ENCODE peak calls at places on chromosomes 12 and 14, in eight cellular contexts. K is cardiac fibroblast, G is mammary epithelial cell, M is BJ, N is kidney epithelial cell, Y is RWPE1, C is lung, U is AG04449. V is an unnamed sample.

GRCh38 chr12:73973486-73973885 is 564.1 kb upstream of the ATXN7L3B start:
- DNase-seq in K (no peak), G (no peak), M (no peak), N (no peak), Y (no peak), C (no peak), U (no peak), V (no peak)

GRCh38 chr14:57487771-57488170 is 5.9 kb downstream of the CCDC198 start:
- DNase-seq in K (no peak), G (no peak), M (no peak), N (no peak), Y (no peak), C (no peak), U (no peak), V (no peak)

GRCh38 chr14:83355609-83356008 is 1822.0 kb upstream of the SEL1L start:
- DNase-seq in K (no peak), G (no peak), M (no peak), N (no peak), Y (no peak), C (no peak), U (no peak), V (no peak)

GRCh38 chr12:116538076-116538591 is 21.0 kb upstream of the MAP1LC3B2 start:
- DNase-seq in K (no peak), G (no peak), M (no peak), N (no peak), Y (no peak), C (no peak), U (no peak), V (no peak)

GRCh38 chr12:127619869-127620769 is 646.9 kb upstream of the TMEM132C start:
- DNase-seq in K (no peak), G (no peak), M (no peak), N (no peak), Y (no peak), C (no peak), U (no peak), V (no peak)

GRCh38 chr12:115351513-115352077 is 667.6 kb upstream of the TBX3 start:
- DNase-seq in K (peak), G (peak), M (no peak), N (no peak), Y (no peak), C (no peak), U (no peak), V (peak)

GRCh38 chr12:91331371-91331770 is 148.8 kb upstream of the DCN start:
- DNase-seq in K (no peak), G (no peak), M (no peak), N (no peak), Y (no peak), C (no peak), U (no peak), V (no peak)

GRCh38 chr12:8665729-8666128 is 3.1 kb upstream of the MFAP5 start:
- DNase-seq in K (no peak), G (no peak), M (peak), N (no peak), Y (no peak), C (no peak), U (no peak), V (peak)

GRCh38 chr14:91595736-91596135 is 85.6 kb upstream of the PPP4R3A start:
- DNase-seq in K (no peak), G (no peak), M (no peak), N (no peak), Y (no peak), C (no peak), U (no peak), V (no peak)

GRCh38 chr12:107884769-107885694 is 110.5 kb downstream of the ASCL4 start:
- DNase-seq in K (peak), G (peak), M (no peak), N (no peak), Y (peak), C (peak), U (peak), V (peak)

GRCh38 chr12:111773801-111774551 is 7.2 kb downstream of the ALDH2 start:
- DNase-seq in K (peak), G (peak), M (peak), N (peak), Y (peak), C (peak), U (peak), V (peak)

GRCh38 chr14:72613196-72613974 is 280.5 kb downstream of the DPF3 start:
- DNase-seq in K (peak), G (no peak), M (no peak), N (no peak), Y (no peak), C (no peak), U (no peak), V (no peak)

GRCh38 chr14:68866991-68867533 is 74.2 kb upstream of the ZFP36L1 start:
- DNase-seq in K (no peak), G (no peak), M (no peak), N (no peak), Y (peak), C (no peak), U (no peak), V (no peak)

GRCh38 chr12:118312578-118312977 is 60.1 kb downstream of the TAOK3 start:
- DNase-seq in K (no peak), G (peak), M (no peak), N (no peak), Y (no peak), C (no peak), U (no peak), V (no peak)

GRCh38 chr12:113145720-113146551 is 3.6 kb upstream of the CFAP73 start:
- DNase-seq in K (peak), G (no peak), M (no peak), N (no peak), Y (no peak), C (no peak), U (no peak), V (no peak)

GRCh38 chr14:102377696-102378095 is 15.0 kb downstream of the TECPR2 start:
- DNase-seq in K (no peak), G (no peak), M (no peak), N (no peak), Y (no peak), C (no peak), U (no peak), V (no peak)

GRCh38 chr12:131850856-131851559 is 22.8 kb downstream of the MMP17 start:
- DNase-seq in K (no peak), G (no peak), M (no peak), N (no peak), Y (no peak), C (no peak), U (no peak), V (no peak)

GRCh38 chr14:61184117-61184516 is 97.0 kb downstream of the TMEM30B start:
- DNase-seq in K (peak), G (peak), M (peak), N (peak), Y (peak), C (no peak), U (peak), V (peak)

GRCh38 chr12:46664771-46665287 is 161.0 kb downstream of the SLC38A4 start:
- DNase-seq in K (peak), G (peak), M (peak), N (peak), Y (peak), C (no peak), U (peak), V (peak)

GRCh38 chr14:59275668-59276067 is 87.2 kb downstream of the DAAM1 start:
- DNase-seq in K (peak), G (peak), M (peak), N (peak), Y (peak), C (no peak), U (no peak), V (no peak)

GRCh38 chr12:117036046-117036445 is 63.2 kb downstream of the TESC start:
- DNase-seq in K (no peak), G (no peak), M (no peak), N (no peak), Y (no peak), C (no peak), U (no peak), V (no peak)

GRCh38 chr12:122889658-122890561 is 6.0 kb downstream of the VPS37B start:
- DNase-seq in K (no peak), G (no peak), M (no peak), N (no peak), Y (no peak), C (no peak), U (no peak), V (no peak)

GRCh38 chr12:59087077-59087673 is 166.9 kb upstream of the LRIG3 start:
- DNase-seq in K (peak), G (no peak), M (no peak), N (no peak), Y (peak), C (no peak), U (no peak), V (no peak)

GRCh38 chr14:35406811-35407630 is 2.5 kb upstream of the NFKBIA start:
- DNase-seq in K (peak), G (peak), M (no peak), N (no peak), Y (peak), C (peak), U (no peak), V (no peak)

GRCh38 chr12:32307352-32307751 is 92.0 kb upstream of the FGD4 start:
- DNase-seq in K (no peak), G (no peak), M (no peak), N (no peak), Y (no peak), C (no peak), U (no peak), V (no peak)

GRCh38 chr12:32303171-32303570 is 96.2 kb upstream of the FGD4 start:
- DNase-seq in K (no peak), G (no peak), M (no peak), N (no peak), Y (no peak), C (no peak), U (no peak), V (no peak)

GRCh38 chr12:32301216-32301615 is 98.1 kb upstream of the FGD4 start:
- DNase-seq in K (no peak), G (no peak), M (no peak), N (no peak), Y (no peak), C (no peak), U (no peak), V (no peak)

GRCh38 chr12:32302218-32302826 is 97.0 kb upstream of the FGD4 start:
- DNase-seq in K (peak), G (peak), M (no peak), N (no peak), Y (peak), C (no peak), U (no peak), V (no peak)

GRCh38 chr12:32305163-32305562 is 94.2 kb upstream of the FGD4 start:
- DNase-seq in K (peak), G (no peak), M (no peak), N (no peak), Y (peak), C (no peak), U (no peak), V (no peak)
- TF ChIP-seq CTCF in K (peak), G (peak), M (no peak), N (peak), Y (peak), C (peak), U (no peak), V (no peak)

GRCh38 chr14:76846331-76847047 is 20.3 kb downstream of the LRRC74A start:
- DNase-seq in K (no peak), G (no peak), M (no peak), N (no peak), Y (no peak), C (no peak), U (no peak), V (no peak)

GRCh38 chr14:76848879-76849278 is 22.7 kb downstream of the LRRC74A start:
- DNase-seq in K (no peak), G (no peak), M (no peak), N (no peak), Y (peak), C (no peak), U (no peak), V (no peak)

GRCh38 chr14:76842414-76842813 is 16.2 kb downstream of the LRRC74A start:
- DNase-seq in K (no peak), G (no peak), M (no peak), N (no peak), Y (no peak), C (no peak), U (no peak), V (no peak)

GRCh38 chr14:76844223-76844622 is 18.0 kb downstream of the LRRC74A start:
- DNase-seq in K (peak), G (no peak), M (no peak), N (no peak), Y (no peak), C (peak), U (no peak), V (no peak)
- TF ChIP-seq CTCF in K (peak), G (no peak), M (no peak), N (no peak), Y (no peak), C (no peak), U (no peak), V (no peak)

GRCh38 chr12:77540097-77540496 is 290.6 kb upstream of the NAV3 start:
- DNase-seq in K (no peak), G (no peak), M (no peak), N (no peak), Y (no peak), C (no peak), U (no peak), V (no peak)
- TF ChIP-seq CTCF in K (no peak), G (no peak), M (no peak), N (no peak), Y (no peak), C (no peak), U (no peak), V (no peak)

DNA sequence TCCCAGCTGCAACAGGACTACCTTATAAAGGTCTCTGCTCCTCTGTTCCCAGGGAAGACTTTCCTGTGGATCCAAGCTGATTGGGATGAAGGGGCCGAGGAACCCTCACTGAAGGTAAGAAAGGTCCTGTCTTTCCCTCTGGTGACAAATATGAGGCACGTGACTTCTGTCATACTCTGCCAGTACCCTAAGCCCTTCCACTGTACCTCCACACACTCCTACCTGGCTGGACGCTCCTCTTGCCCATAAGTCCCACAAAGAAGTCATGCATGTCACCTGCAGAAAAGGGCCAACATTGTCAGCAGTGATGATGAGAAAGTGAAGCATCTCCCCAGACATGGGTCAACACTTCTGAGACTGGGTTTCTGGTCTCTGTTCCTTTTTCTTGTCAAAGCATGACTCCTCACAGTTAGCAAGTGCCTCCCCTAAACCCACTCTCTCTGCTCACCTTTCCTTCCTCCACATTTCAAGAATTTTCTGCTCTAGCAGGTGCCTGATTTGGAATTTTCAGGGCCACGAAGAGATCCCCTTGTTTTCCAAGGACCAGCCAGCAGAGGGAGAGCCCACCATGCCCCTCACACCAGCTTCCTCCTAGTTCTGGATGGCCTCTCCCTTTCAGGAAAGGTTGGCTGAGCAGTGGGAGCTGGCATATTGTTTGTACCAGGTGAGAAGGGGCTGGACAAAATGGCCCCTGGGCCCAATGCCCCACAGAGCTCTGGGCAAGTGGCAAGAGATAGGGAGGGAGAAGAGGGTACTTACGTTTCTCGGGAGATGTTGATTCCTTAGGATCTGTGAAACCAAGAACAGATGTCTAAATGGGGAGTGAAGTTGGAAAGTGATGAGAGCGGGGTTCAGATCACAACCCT is 3.5 kb downstream of the TAC3 start:
- DNase-seq in K (no peak), G (no peak), M (no peak), N (no peak), Y (no peak), C (no peak), U (no peak), V (no peak)
- TF ChIP-seq CTCF in K (no peak), G (no peak), M (no peak), N (no peak), Y (no peak), C (no peak), U (no peak), V (no peak)